ENCODE peak calls at places on chromosomes 12 and 14, in nine cellular contexts. M is IMR-90, X is heart left ventricle, F is breast epithelium, A is mammary epithelial cell, B is neural progenitor cell, W is K562, Z is substantia nigra, C is GM12878. E is an unnamed sample.

GRCh38 chr14:75295491-75296338 is 17.1 kb downstream of the FOS start:
- DNase-seq in Z (peak), W (peak), A (peak), X (peak), M (peak), C (no peak), B (peak), F (peak), E (peak)

GRCh38 chr12:30000401-30000800 is 216.7 kb upstream of the TMTC1 start:
- DNase-seq in C (no peak), M (no peak), A (no peak), Z (no peak), B (no peak), W (no peak), X (no peak), F (no peak), E (no peak)

GRCh38 chr12:52380271-52380694 is 5.2 kb downstream of the KRT84 start:
- DNase-seq in Z (peak), F (peak), B (peak), W (no peak), X (no peak), A (peak), M (no peak), C (no peak), E (no peak)

GRCh38 chr12:74415633-74416032 is 122.0 kb upstream of the ATXN7L3B start:
- DNase-seq in B (peak), M (peak), Z (no peak), C (no peak), W (no peak), X (no peak), F (no peak), A (peak), E (no peak)

GRCh38 chr12:12534975-12535374 is 27.7 kb downstream of the DUSP16 start:
- DNase-seq in M (no peak), F (no peak), B (no peak), Z (no peak), C (no peak), W (no peak), X (no peak), A (no peak), E (no peak)

GRCh38 chr12:18250313-18250916 is 10.9 kb upstream of the PIK3C2G start:
- DNase-seq in M (peak), X (no peak), A (peak), C (no peak), B (peak), F (no peak), Z (peak), W (no peak), E (no peak)

GRCh38 chr12:127485528-127485927 is 781.4 kb upstream of the TMEM132C start:
- DNase-seq in B (no peak), A (peak), W (no peak), C (no peak), M (peak), F (no peak), X (no peak), Z (no peak), E (no peak)

GRCh38 chr12:131818821-131819585 is 9.2 kb upstream of the MMP17 start:
- DNase-seq in B (no peak), F (no peak), X (no peak), C (no peak), W (no peak), M (no peak), Z (no peak), A (no peak), E (no peak)

GRCh38 chr12:125289965-125290364 is 224.7 kb downstream of the AACS start:
- DNase-seq in M (no peak), C (no peak), A (no peak), Z (no peak), B (no peak), F (no peak), X (no peak), W (no peak), E (no peak)

GRCh38 chr12:32586390-32586789 is 92.7 kb upstream of the DNM1L start:
- DNase-seq in W (no peak), X (no peak), B (no peak), Z (no peak), F (no peak), C (no peak), M (peak), A (peak), E (no peak)

GRCh38 chr12:58580095-58580494 is 340.2 kb downstream of the LRIG3 start:
- DNase-seq in W (no peak), X (no peak), C (no peak), A (no peak), F (no peak), Z (no peak), M (peak), B (no peak), E (no peak)

GRCh38 chr12:10455766-10456165 is 2.6 kb upstream of the KLRC1 start:
- DNase-seq in X (no peak), C (no peak), W (no peak), Z (no peak), A (no peak), M (no peak), B (no peak), F (no peak), E (no peak)

GRCh38 chr14:97994020-97994531 is 1196.9 kb downstream of the VRK1 start:
- DNase-seq in B (no peak), M (no peak), W (no peak), C (no peak), A (no peak), F (no peak), X (no peak), Z (no peak), E (no peak)

GRCh38 chr12:43937947-43938346 is 102.1 kb downstream of the TMEM117 start:
- DNase-seq in X (no peak), A (peak), B (no peak), W (peak), Z (no peak), C (no peak), M (peak), F (no peak), E (no peak)

GRCh38 chr12:126976574-126976973 is 1290.4 kb upstream of the TMEM132C start:
- DNase-seq in F (no peak), A (no peak), W (no peak), M (no peak), B (no peak), Z (no peak), X (no peak), C (no peak), E (no peak)

GRCh38 chr14:74302160-74302628 is 540 bp downstream of the ABCD4 start:
- DNase-seq in M (peak), C (peak), A (peak), Z (no peak), F (no peak), W (peak), X (no peak), B (peak), E (no peak)

GRCh38 chr12:108837239-108837638 is 20.1 kb downstream of the SSH1 start:
- DNase-seq in B (no peak), A (no peak), F (no peak), Z (no peak), W (no peak), C (no peak), M (no peak), X (no peak), E (no peak)
- H3K27ac ChIP-seq in B (no peak), A (peak), F (peak), Z (peak), W (no peak), C (no peak), M (peak), X (peak), E (peak)

GRCh38 chr12:50520345-50520744 is 15.6 kb downstream of the DIP2B start:
- DNase-seq in M (no peak), Z (no peak), B (no peak), X (no peak), W (no peak), C (no peak), F (no peak), A (no peak), E (no peak)
- H3K27ac ChIP-seq in M (no peak), Z (peak), B (no peak), X (peak), W (no peak), C (peak), F (no peak), A (no peak), E (no peak)

DNA sequence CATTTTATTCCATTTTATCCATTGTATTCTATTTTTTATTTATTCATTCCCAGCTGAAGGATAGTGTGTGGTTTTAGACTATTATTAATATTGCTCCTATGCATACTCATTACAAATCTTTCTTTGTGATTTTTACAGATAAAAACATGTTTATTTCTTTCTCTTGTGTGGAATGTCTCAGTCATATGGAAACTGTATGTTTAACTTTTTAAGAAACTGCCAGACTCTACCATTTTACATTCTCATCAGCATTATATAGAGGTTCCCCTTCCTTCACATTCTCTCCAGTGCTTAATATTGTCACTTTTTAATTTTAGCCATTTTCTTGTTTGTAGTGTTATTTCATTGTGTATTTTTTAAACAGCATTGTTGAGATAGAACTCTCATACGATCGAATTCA is 26.7 kb downstream of the PALS1 start:
- DNase-seq in X (no peak), A (no peak), Z (no peak), M (no peak), W (no peak), B (no peak), F (no peak), C (no peak), E (no peak)
- H3K27ac ChIP-seq in X (no peak), A (no peak), Z (peak), M (no peak), W (peak), B (peak), F (no peak), C (no peak), E (no peak)

DNA sequence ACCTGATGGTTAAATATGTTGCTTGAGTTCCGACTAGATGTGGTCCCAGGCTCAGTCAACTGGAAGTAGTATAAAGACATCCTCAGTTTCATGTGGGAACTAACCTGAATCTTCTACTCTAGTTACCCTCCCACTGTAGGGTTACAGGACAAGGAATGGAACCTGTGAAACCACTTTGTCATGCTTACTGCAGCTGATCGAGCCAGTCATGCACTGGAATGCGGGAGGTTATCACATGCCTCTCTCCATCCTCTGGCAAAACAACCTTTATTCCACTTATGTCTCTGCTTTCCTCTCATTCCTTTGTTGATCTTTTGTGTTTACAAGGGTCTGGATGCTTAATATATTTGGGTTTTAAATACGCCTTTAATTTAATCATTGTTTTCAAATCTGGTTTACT is 111.9 kb upstream of the DDHD1 start:
- DNase-seq in Z (no peak), W (no peak), C (no peak), F (no peak), X (no peak), M (no peak), A (no peak), B (no peak), E (no peak)
- H3K27ac ChIP-seq in Z (no peak), W (no peak), C (no peak), F (no peak), X (no peak), M (no peak), A (no peak), B (no peak), E (no peak)

DNA sequence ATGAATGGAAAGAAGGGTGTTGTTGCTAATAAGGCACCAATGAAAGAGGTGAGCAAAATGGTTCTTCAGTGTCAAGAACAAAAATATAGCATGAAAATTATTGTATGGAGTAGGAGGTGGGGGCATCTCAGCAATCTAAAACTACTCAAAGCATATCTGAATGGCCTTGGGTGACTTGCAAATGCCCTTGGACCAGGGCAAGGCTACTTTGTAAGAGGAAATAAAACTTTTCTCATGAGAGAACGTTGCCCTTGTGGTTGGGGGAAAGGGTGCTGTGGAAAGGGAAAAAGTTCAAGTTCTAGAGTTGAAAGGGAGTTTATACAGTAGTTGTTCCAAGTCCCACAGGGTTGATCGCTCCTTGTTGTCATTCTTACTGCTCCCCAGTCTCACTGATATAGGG is 270.6 kb downstream of the DUSP6 start:
- DNase-seq in Z (no peak), B (no peak), W (no peak), X (no peak), A (no peak), M (no peak), C (no peak), F (no peak), E (no peak)
- H3K27ac ChIP-seq in Z (no peak), B (no peak), W (no peak), X (peak), A (no peak), M (no peak), C (no peak), F (no peak), E (no peak)

E was measured in tibial artery.